ENCODE peak calls at places on chromosomes 6 and 20, in five cellular contexts. J is transverse colon, S is HFFc6, Q is mesothelial cell of epicardium, L is PC-3. A is an unnamed sample.

GRCh38 chr20:46142124-46142523 is 24.0 kb downstream of the CD40 start:
- DNase-seq in J (no peak), S (no peak), Q (no peak), L (no peak), A (no peak)

GRCh38 chr20:61821698-61822097 is 244.0 kb downstream of the TAF4 start:
- DNase-seq in J (no peak), S (no peak), Q (no peak), L (no peak), A (no peak)

GRCh38 chr6:134453792-134454510 is 136.0 kb upstream of the SGK1 start:
- DNase-seq in J (no peak), S (no peak), Q (no peak), L (peak), A (no peak)

GRCh38 chr6:3830806-3831205 is 18.4 kb upstream of the FAM50B start:
- DNase-seq in J (no peak), S (no peak), Q (no peak), L (no peak), A (no peak)

GRCh38 chr6:143967861-143968498 is 40.1 kb downstream of the PLAGL1 start:
- DNase-seq in J (no peak), S (no peak), Q (no peak), L (no peak), A (no peak)

GRCh38 chr6:79188885-79189505 is 45.5 kb downstream of the HMGN3 start:
- DNase-seq in J (no peak), S (no peak), Q (no peak), L (no peak), A (no peak)

GRCh38 chr20:47210470-47210869 is 146.0 kb downstream of the ZMYND8 start:
- DNase-seq in J (no peak), S (no peak), Q (no peak), L (no peak), A (no peak)

GRCh38 chr6:87364602-87365252 is 20.1 kb downstream of the C6orf163 start:
- DNase-seq in J (no peak), S (no peak), Q (no peak), L (no peak), A (no peak)

GRCh38 chr6:21393426-21394165 is 200.0 kb upstream of the SOX4 start:
- DNase-seq in J (no peak), S (no peak), Q (no peak), L (no peak), A (no peak)

GRCh38 chr20:62734336-62734735 is 25.7 kb downstream of the NTSR1 start:
- DNase-seq in J (no peak), S (no peak), Q (no peak), L (no peak), A (no peak)

GRCh38 chr20:34179636-34180360 is 61.4 kb upstream of the ASIP start:
- DNase-seq in J (no peak), S (no peak), Q (no peak), L (peak), A (no peak)

GRCh38 chr6:116529466-116529969 is 16.0 kb downstream of the TRAPPC3L start:
- DNase-seq in J (no peak), S (no peak), Q (no peak), L (no peak), A (no peak)

GRCh38 chr6:41685641-41686380 is 47.5 kb downstream of the MDFI start:
- DNase-seq in J (no peak), S (no peak), Q (no peak), L (no peak), A (no peak)
- TF ChIP-seq CTCF in J (no peak), S (no peak), Q (no peak), L (no peak), A (no peak)

GRCh38 chr20:9467995-9468394 is 46.4 kb upstream of the LAMP5 start:
- DNase-seq in J (no peak), S (no peak), Q (no peak), L (peak), A (no peak)
- TF ChIP-seq CTCF in J (peak), S (peak), Q (peak), L (peak), A (peak)

GRCh38 chr6:102333736-102334135 is 940.2 kb downstream of the GRIK2 start:
- DNase-seq in J (no peak), S (no peak), Q (no peak), L (no peak), A (no peak)

DNA sequence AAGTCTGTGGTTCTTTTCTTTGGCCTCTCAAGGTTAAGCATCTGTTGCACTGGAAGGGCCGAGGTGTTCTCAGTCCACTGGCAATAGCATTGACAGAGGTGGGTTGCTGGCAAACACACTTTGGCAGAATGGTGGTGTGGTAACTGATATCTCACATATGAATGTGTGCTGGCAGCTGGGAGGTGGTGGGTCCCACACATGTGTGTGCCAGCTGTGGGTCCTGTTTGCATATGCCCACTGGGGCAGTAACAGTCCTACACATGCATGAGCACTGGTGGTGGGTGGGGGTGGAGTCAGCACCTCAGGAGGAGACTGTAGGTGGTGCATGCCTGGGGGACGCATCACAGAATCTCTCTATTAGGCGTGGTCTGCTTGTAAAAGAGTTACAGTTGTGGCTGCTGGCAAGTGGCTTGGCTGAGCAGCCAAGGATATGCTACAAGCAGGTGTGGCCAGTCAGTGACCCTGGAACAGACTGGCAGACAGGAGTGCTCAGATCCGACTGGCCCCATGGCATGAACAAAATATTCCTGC is 934.3 kb downstream of the GRIK2 start:
- DNase-seq in J (no peak), S (no peak), Q (no peak), L (peak), A (no peak)
- TF ChIP-seq CTCF in J (no peak), S (no peak), Q (no peak), L (no peak), A (no peak)

GRCh38 chr6:51350308-51350904 is 531.7 kb downstream of the TFAP2B start:
- DNase-seq in J (no peak), S (no peak), Q (no peak), L (peak), A (no peak)
- TF ChIP-seq CTCF in J (peak), S (peak), Q (peak), L (peak), A (peak)

GRCh38 chr6:29679962-29680361 is 990 bp downstream of the ZFP57 start:
- DNase-seq in J (no peak), S (no peak), Q (no peak), L (no peak), A (no peak)

GRCh38 chr6:29680416-29680815 is 536 bp downstream of the ZFP57 start:
- DNase-seq in J (no peak), S (no peak), Q (no peak), L (no peak), A (no peak)

GRCh38 chr6:29680904-29681303 is at the start of gene ZFP57:
- DNase-seq in J (no peak), S (no peak), Q (no peak), L (no peak), A (no peak)

GRCh38 chr6:29681811-29682210 is 859 bp upstream of the ZFP57 start:
- DNase-seq in J (no peak), S (no peak), Q (no peak), L (no peak), A (no peak)

GRCh38 chr6:29685718-29686326 is 4.9 kb upstream of the ZFP57 start:
- DNase-seq in J (no peak), S (no peak), Q (no peak), L (no peak), A (no peak)
- TF ChIP-seq CTCF in J (no peak), S (peak), Q (no peak), L (peak), A (no peak)

GRCh38 chr20:63863798-63864544 is 1.1 kb upstream of the TPD52L2 start:
- DNase-seq in J (peak), S (peak), Q (no peak), L (peak), A (no peak)

GRCh38 chr20:63863021-63863797 is 1.9 kb upstream of the TPD52L2 start:
- DNase-seq in J (no peak), S (no peak), Q (no peak), L (no peak), A (no peak)

GRCh38 chr20:63864545-63864977 is 509 bp upstream of the TPD52L2 start:
- DNase-seq in J (no peak), S (no peak), Q (no peak), L (no peak), A (no peak)

GRCh38 chr20:63861981-63862901 is 943 bp downstream of the ABHD16B start:
- DNase-seq in J (no peak), S (no peak), Q (no peak), L (no peak), A (no peak)

GRCh38 chr20:63864978-63865640 is at the start of gene TPD52L2:
- DNase-seq in J (peak), S (peak), Q (peak), L (peak), A (peak)
- TF ChIP-seq CTCF in J (no peak), S (no peak), Q (no peak), L (no peak), A (no peak)

GRCh38 chr20:43911066-43911465 is 3.6 kb upstream of the TOX2 start:
- DNase-seq in J (no peak), S (peak), Q (no peak), L (peak), A (no peak)

GRCh38 chr20:43906505-43907034 is 8.1 kb upstream of the TOX2 start:
- DNase-seq in J (no peak), S (no peak), Q (no peak), L (no peak), A (no peak)

GRCh38 chr20:43909211-43909610 is 5.4 kb upstream of the TOX2 start:
- DNase-seq in J (no peak), S (no peak), Q (no peak), L (no peak), A (no peak)

GRCh38 chr20:43910564-43910963 is 4.1 kb upstream of the TOX2 start:
- DNase-seq in J (no peak), S (no peak), Q (no peak), L (no peak), A (no peak)

GRCh38 chr20:43909720-43910119 is 4.9 kb upstream of the TOX2 start:
- DNase-seq in J (no peak), S (no peak), Q (no peak), L (no peak), A (no peak)
- TF ChIP-seq CTCF in J (no peak), S (no peak), Q (no peak), L (no peak), A (no peak)

DNA sequence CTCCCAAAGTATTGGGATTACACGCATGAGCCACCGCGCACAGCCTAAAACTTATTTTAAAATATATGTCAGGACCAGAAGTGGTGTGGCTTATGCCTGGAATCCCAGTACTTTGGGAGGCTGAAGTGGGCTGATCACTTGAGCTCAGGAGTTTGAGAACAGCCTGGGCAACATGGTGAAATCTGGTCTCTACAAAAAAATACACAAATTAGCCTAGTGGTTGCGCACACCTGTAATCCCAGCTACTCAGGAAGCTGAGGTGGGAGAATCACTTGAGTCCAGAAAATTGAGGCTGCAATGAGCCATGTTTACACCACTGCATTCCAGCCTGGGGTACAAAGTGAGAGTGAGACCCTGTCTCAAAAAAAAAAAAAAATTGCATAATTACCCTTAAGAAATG is 13.7 kb downstream of the PXT1 start:
- DNase-seq in J (no peak), S (no peak), Q (no peak), L (no peak), A (no peak)
- TF ChIP-seq CTCF in J (peak), S (peak), Q (no peak), L (no peak), A (no peak)

DNA sequence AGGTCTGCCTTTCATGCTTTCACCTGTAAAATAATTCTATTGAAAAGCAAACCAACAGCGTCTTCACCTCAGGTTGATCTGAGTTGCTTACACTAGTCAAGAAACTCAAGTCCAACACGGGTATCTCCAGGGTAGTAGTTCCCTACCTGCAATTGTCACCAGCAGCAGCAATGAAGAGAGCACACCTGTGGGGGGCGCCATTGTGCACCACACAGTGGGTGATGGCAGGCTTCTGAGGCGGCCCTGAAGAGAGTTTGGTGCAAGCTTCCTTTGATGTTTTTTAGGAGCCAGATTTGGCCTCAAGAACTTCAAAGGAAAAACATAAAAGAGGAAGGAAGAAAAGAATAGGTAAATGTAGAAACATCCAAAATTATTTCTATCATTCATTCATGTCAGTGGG is 45.1 kb downstream of the KIAA0319 start:
- DNase-seq in J (no peak), S (no peak), Q (no peak), L (no peak), A (no peak)
- TF ChIP-seq CTCF in J (no peak), S (peak), Q (no peak), L (peak), A (peak)

GRCh38 chr6:42564496-42564890 is 664 bp downstream of the UBR2 start:
- DNase-seq in J (no peak), S (no peak), Q (no peak), L (peak), A (no peak)

GRCh38 chr6:42571611-42572342 is 7.9 kb downstream of the UBR2 start:
- DNase-seq in J (no peak), S (no peak), Q (no peak), L (no peak), A (no peak)

GRCh38 chr6:42566614-42567208 is 2.9 kb downstream of the UBR2 start:
- DNase-seq in J (no peak), S (no peak), Q (no peak), L (no peak), A (no peak)

GRCh38 chr6:42572523-42572922 is 8.7 kb downstream of the UBR2 start:
- DNase-seq in J (no peak), S (no peak), Q (no peak), L (no peak), A (no peak)

GRCh38 chr6:42569102-42570028 is 5.5 kb downstream of the UBR2 start:
- DNase-seq in J (no peak), S (peak), Q (no peak), L (peak), A (no peak)
- TF ChIP-seq CTCF in J (no peak), S (peak), Q (no peak), L (no peak), A (no peak)

A was measured in neural crest cell.